ENCODE peak calls at places on chromosomes 3 and 15, in six cellular contexts. A, Z, O, B, F and Y are unnamed samples.
A peak's percentile ranks its signal among the peaks of the same experiment; 100 is the strongest.

GRCh38 chr15:88497109-88497761 is 29.7 kb downstream of the MRPS11 start:
- DNase-seq in B (no peak), A (no peak), Z (no peak), F (no peak), O (no peak), Y (no peak)

GRCh38 chr15:99454941-99455795 is 110.6 kb upstream of the MEF2A start:
- DNase-seq in Z (no peak), F (peak; percentile 98), O (peak; percentile 95), A (peak; percentile 68), B (peak; percentile 93), Y (peak; percentile 68)

GRCh38 chr3:168889666-168890065 is 773.8 kb downstream of the MECOM start:
- DNase-seq in F (no peak), Z (no peak), B (no peak), O (no peak), A (no peak), Y (no peak)

GRCh38 chr15:53074221-53074620 is 284.1 kb upstream of the ONECUT1 start:
- DNase-seq in Z (no peak), A (no peak), F (no peak), O (no peak), B (no peak), Y (no peak)

GRCh38 chr3:98901032-98901464 is 447 bp downstream of the DCBLD2 start:
- DNase-seq in Z (peak; percentile 31), B (peak; percentile 64), A (peak; percentile 35), O (peak; percentile 53), F (peak; percentile 60), Y (no peak)

GRCh38 chr3:161014997-161015749 is 90.0 kb downstream of the B3GALNT1 start:
- DNase-seq in Z (no peak), A (no peak), F (no peak), B (no peak), O (no peak), Y (no peak)

GRCh38 chr3:191378142-191378541 is 47.8 kb upstream of the UTS2B start:
- DNase-seq in F (no peak), O (no peak), Z (no peak), A (no peak), B (no peak), Y (no peak)

GRCh38 chr3:62293051-62293780 is 80.1 kb downstream of the FEZF2 start:
- DNase-seq in B (no peak), O (no peak), Z (no peak), A (no peak), F (no peak), Y (no peak)

GRCh38 chr15:60582370-60583036 is 103.6 kb upstream of the ICE2 start:
- DNase-seq in B (no peak), F (no peak), A (no peak), Z (no peak), O (no peak), Y (no peak)

GRCh38 chr3:178623666-178624255 is 87.5 kb downstream of the KCNMB2 start:
- DNase-seq in A (no peak), O (peak; percentile 18), Z (no peak), B (peak; percentile 14), F (no peak), Y (no peak)

GRCh38 chr3:177973241-177973840 is 562.9 kb upstream of the KCNMB2 start:
- DNase-seq in F (no peak), A (no peak), Z (no peak), B (peak; percentile 58), O (peak; percentile 26), Y (no peak)

GRCh38 chr3:13718000-13718399 is 161.9 kb downstream of the WNT7A start:
- DNase-seq in F (no peak), Z (no peak), A (no peak), O (no peak), B (no peak), Y (no peak)

GRCh38 chr15:26967719-26968269 is 3.2 kb upstream of the GABRG3 start:
- DNase-seq in B (peak; percentile 20), O (peak; percentile 21), A (no peak), F (no peak), Z (no peak), Y (no peak)

GRCh38 chr3:16759227-16759903 is 125.4 kb upstream of the PLCL2 start:
- DNase-seq in A (no peak), O (no peak), F (no peak), Z (no peak), B (no peak), Y (no peak)

GRCh38 chr3:175737646-175738572 is 878.8 kb downstream of the NAALADL2 start:
- DNase-seq in Z (no peak), A (no peak), F (peak; percentile 2), O (no peak), B (peak; percentile 58), Y (no peak)

GRCh38 chr15:96027501-96027900 is 303.0 kb upstream of the NR2F2 start:
- DNase-seq in O (no peak), A (no peak), Z (no peak), F (no peak), B (no peak), Y (no peak)

GRCh38 chr3:197028711-197029510 is 706 bp downstream of the MELTF start:
- DNase-seq in O (no peak), F (no peak), Z (peak; percentile 36), A (no peak), B (no peak), Y (no peak)

GRCh38 chr3:192881159-192881786 is 36.4 kb downstream of the MB21D2 start:
- DNase-seq in O (no peak), B (no peak), Z (no peak), F (no peak), A (no peak), Y (no peak)
- TF ChIP-seq CTCF in O (no peak), B (no peak), Z (no peak), F (no peak), A (no peak), Y (no peak)

DNA sequence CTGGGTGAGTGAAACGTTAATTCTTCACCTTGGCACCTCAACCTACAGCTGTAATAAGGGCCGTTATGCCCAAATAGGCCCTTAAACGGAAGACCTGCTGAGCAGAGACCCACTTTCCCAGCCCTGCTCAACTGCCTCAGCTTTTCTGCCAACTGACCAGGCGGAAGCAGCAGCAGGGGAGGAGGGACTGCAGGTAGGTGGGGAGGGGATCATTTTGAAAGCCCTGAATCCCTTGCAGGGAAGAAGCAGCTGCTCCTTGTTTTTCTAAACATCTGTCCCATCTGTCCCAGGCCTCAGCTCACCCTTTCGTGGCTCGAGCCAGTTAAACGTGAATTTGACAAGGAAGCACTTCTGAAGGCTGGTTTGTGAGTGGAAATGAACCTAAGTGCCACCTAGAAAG is 979 bp upstream of the CMC1 start:
- DNase-seq in B (no peak), O (no peak), A (no peak), F (no peak), Z (no peak), Y (no peak)
- H3K4me3 ChIP-seq in B (no peak overlapping the region), O (peak overlapping the region; percentile 97), A (peak overlapping the region; percentile 100), F (no peak overlapping the region), Z (no peak overlapping the region), Y (no peak overlapping the region)

DNA sequence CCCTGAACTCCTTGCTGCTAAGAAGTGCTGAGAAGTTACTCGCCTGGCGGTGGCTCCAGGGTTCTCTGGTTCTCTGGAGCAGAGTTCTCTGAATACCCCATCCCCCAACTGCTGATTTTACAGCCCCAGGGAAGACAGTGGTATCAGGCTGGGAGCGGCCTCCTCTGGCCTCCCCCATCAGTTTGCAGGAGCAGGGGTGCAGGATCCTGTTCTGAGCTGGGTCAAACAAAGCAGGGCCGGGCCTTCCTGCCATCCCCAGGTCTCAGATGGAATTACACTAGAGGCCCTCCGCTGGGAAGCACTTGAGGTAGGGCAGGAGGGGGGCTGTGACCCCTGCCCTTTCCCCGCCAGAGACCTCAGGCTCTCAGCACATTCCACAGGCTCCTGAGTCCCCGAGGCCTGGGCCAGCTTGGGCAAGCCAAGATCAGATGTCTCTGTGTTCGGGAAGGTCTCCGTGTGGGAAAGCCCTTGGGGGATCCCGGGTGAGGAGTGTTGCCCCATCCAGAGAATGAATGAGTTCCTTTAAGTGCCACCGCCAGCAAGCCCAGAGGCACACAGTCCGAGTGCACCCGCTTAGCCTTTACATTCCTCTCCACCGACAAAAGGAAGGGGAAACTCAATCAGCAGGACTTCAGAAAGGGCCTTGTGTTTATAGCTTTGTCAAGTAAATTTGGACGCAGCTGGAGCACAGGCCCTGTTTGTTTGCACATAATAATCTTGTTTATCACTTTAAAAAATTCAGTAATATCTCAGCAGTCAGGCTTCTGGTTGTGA is 150.0 kb downstream of the LRRK1 start:
- DNase-seq in Z (no peak), B (peak; percentile 28), A (peak; percentile 30), F (peak; percentile 77), O (peak; percentile 90), Y (no peak)
- TF ChIP-seq CTCF in Z (no peak), B (peak; percentile 14), A (no peak), F (peak; percentile 28), O (no peak), Y (peak; percentile 17)

GRCh38 chr3:64677961-64678716 is 9.7 kb downstream of the ADAMTS9 start:
- DNase-seq in B (no peak), O (no peak), A (no peak), Z (no peak), F (no peak), Y (no peak)

GRCh38 chr3:64673159-64673715 is 14.6 kb downstream of the ADAMTS9 start:
- DNase-seq in F (no peak), B (no peak), O (peak; percentile 12), Z (no peak), A (no peak), Y (no peak)

GRCh38 chr3:64676831-64677230 is 11.0 kb downstream of the ADAMTS9 start:
- DNase-seq in B (no peak), F (no peak), Z (no peak), O (no peak), A (no peak), Y (no peak)

GRCh38 chr3:64675848-64676247 is 12.0 kb downstream of the ADAMTS9 start:
- DNase-seq in A (no peak), B (no peak), Z (no peak), O (no peak), F (no peak), Y (no peak)

GRCh38 chr3:64674591-64675076 is 13.2 kb downstream of the ADAMTS9 start:
- DNase-seq in Z (no peak), O (no peak), A (no peak), B (no peak), F (peak; percentile 13), Y (peak; percentile 53)
- H3K4me3 ChIP-seq in Z (no peak overlapping the region), O (no peak overlapping the region), A (no peak overlapping the region), B (no peak overlapping the region), F (no peak overlapping the region), Y (no peak overlapping the region)

GRCh38 chr3:31462050-31462569 is 70.6 kb upstream of the STT3B start:
- DNase-seq in F (no peak), A (no peak), O (no peak), B (no peak), Z (peak; percentile 47), Y (no peak)
- TF ChIP-seq CTCF in F (no peak), A (no peak), O (no peak), B (no peak), Z (no peak), Y (no peak)